ENCODE peak calls at places on chromosomes 11 and 22, in five cellular contexts. D, I, H, J and U are unnamed samples.

GRCh38 chr11:130813638-130814037 is 102.6 kb downstream of the SNX19 start:
- DNase-seq in D (no peak), H (no peak), J (no peak), I (no peak), U (no peak)

GRCh38 chr11:65288706-65289536 is 25.7 kb upstream of the CDC42EP2 start:
- DNase-seq in H (peak; percentile 20), J (no peak), I (no peak), D (no peak), U (no peak)

GRCh38 chr11:62398011-62398994 is 20.5 kb upstream of the SCGB1A1 start:
- DNase-seq in D (peak; percentile 22), J (no peak), I (no peak), H (no peak), U (no peak)

GRCh38 chr22:37325024-37325395 is 42.7 kb downstream of the CYTH4 start:
- DNase-seq in H (no peak), I (no peak), D (no peak), J (no peak), U (no peak)

GRCh38 chr22:17802411-17802810 is 28.1 kb upstream of the BID start:
- DNase-seq in J (no peak), H (no peak), I (no peak), D (no peak), U (no peak)

GRCh38 chr11:63478896-63479295 is 12.1 kb downstream of the PLAAT5 start:
- DNase-seq in H (peak; percentile 57), D (peak; percentile 49), I (peak; percentile 49), J (peak; percentile 90), U (peak; percentile 25)

GRCh38 chr22:44622147-44622427 is 79.9 kb upstream of the PRR5 start:
- DNase-seq in J (no peak), D (no peak), H (no peak), I (no peak), U (no peak)

GRCh38 chr22:29665486-29665885 is 54.3 kb upstream of the CABP7 start:
- DNase-seq in J (no peak), D (no peak), H (no peak), I (no peak), U (no peak)

GRCh38 chr11:76623171-76623883 is 47.2 kb downstream of the LRRC32 start:
- DNase-seq in J (no peak), H (no peak), I (no peak), D (no peak), U (no peak)

GRCh38 chr11:122791836-122792235 is 46.5 kb upstream of the CRTAM start:
- DNase-seq in H (peak; percentile 31), D (no peak), I (peak; percentile 26), J (no peak), U (no peak)

GRCh38 chr11:210122-210802 is 2.8 kb downstream of the RIC8A start:
- DNase-seq in I (no peak), H (no peak), J (no peak), D (peak; percentile 89), U (no peak)

GRCh38 chr11:131904756-131905155 is 534.3 kb downstream of the NTM start:
- DNase-seq in H (no peak), I (no peak), D (no peak), J (no peak), U (no peak)

GRCh38 chr11:111039982-111040381 is 205.5 kb upstream of the POU2AF2 start:
- DNase-seq in D (no peak), J (no peak), H (no peak), I (no peak), U (no peak)

GRCh38 chr11:74154621-74155281 is 16.1 kb downstream of the C2CD3 start:
- DNase-seq in H (no peak), J (no peak), I (no peak), D (no peak), U (no peak)

GRCh38 chr22:29947410-29948387 is 64.7 kb downstream of the MTMR3 start:
- DNase-seq in I (no peak), H (no peak), J (no peak), D (no peak), U (no peak)

GRCh38 chr11:71447791-71448256 is 369 bp downstream of the DHCR7 start:
- DNase-seq in H (no peak), I (no peak), D (peak; percentile 51), J (no peak), U (peak; percentile 31)